ENCODE peak calls at places on chromosome 4, in five cellular contexts. D is stimulated activated CD8-positive, alpha-beta memory T cell treated with anti-CD3 and anti-CD28 coated beads, Interleukin-4, amount 100 ng/mL, for 4 hours; P is lung microvascular endothelial cell; H is kidney; G is cardiac muscle cell. M is an unnamed sample.

GRCh38 chr4:95267081-95267480 is 281.7 kb downstream of the UNC5C start:
- DNase-seq in D (no peak), P (peak; percentile 37), H (no peak), G (no peak), M (no peak)

GRCh38 chr4:91035276-91035675 is 908.1 kb downstream of the CCSER1 start:
- DNase-seq in D (no peak), P (no peak), H (no peak), G (no peak), M (no peak)

GRCh38 chr4:10006604-10007435 is 14.5 kb downstream of the SLC2A9 start:
- DNase-seq in D (no peak), P (peak; percentile 41), H (peak; percentile 87), G (no peak), M (no peak)

GRCh38 chr4:3651267-3651846 is 114.8 kb upstream of the ADRA2C start:
- DNase-seq in D (no peak), P (no peak), H (no peak), G (no peak), M (no peak)

GRCh38 chr4:69731826-69732225 is 28.6 kb downstream of the SULT1B1 start:
- DNase-seq in D (no peak), P (no peak), H (no peak), G (no peak), M (no peak)

GRCh38 chr4:55859711-55860110 is 6.3 kb downstream of the EXOC1 start:
- DNase-seq in D (no peak), P (no peak), H (no peak), G (no peak), M (no peak)

GRCh38 chr4:637536-637935 is 12.2 kb downstream of the PDE6B start:
- DNase-seq in D (no peak), P (no peak), H (peak; percentile 80), G (no peak), M (peak; percentile 5)

GRCh38 chr4:61468091-61468720 is 268.1 kb downstream of the ADGRL3 start:
- DNase-seq in D (no peak), P (no peak), H (no peak), G (no peak), M (no peak)

GRCh38 chr4:107939307-107939706 is 8.0 kb downstream of the CYP2U1 start:
- DNase-seq in D (no peak), P (no peak), H (no peak), G (no peak), M (no peak)

GRCh38 chr4:20084488-20084887 is 167.2 kb upstream of the SLIT2 start:
- DNase-seq in D (no peak), P (no peak), H (no peak), G (no peak), M (no peak)

GRCh38 chr4:161133877-161134276 is 1029.9 kb downstream of the FSTL5 start:
- DNase-seq in D (no peak), P (no peak), H (no peak), G (no peak), M (no peak)

GRCh38 chr4:4889781-4890180 is 30.3 kb downstream of the MSX1 start:
- DNase-seq in D (no peak), P (no peak), H (no peak), G (no peak), M (no peak)

GRCh38 chr4:183249854-183250253 is 70.2 kb downstream of the CLDN22 start:
- DNase-seq in D (no peak), P (peak; percentile 55), H (no peak), G (peak; percentile 60), M (no peak)

GRCh38 chr4:79049840-79050520 is 110.7 kb upstream of the PAQR3 start:
- DNase-seq in D (no peak), P (no peak), H (peak; percentile 28), G (no peak), M (peak; percentile 30)

GRCh38 chr4:143335979-143336827 is 473 bp upstream of the GAB1 start:
- DNase-seq in D (no peak), P (peak; percentile 87), H (peak; percentile 97), G (peak; percentile 93), M (peak; percentile 76)

GRCh38 chr4:144709793-144710525 is 64.0 kb downstream of the HHIP start:
- DNase-seq in D (no peak), P (peak; percentile 94), H (peak; percentile 29), G (no peak), M (no peak)

GRCh38 chr4:89344571-89344970 is 37.0 kb upstream of the GPRIN3 start:
- DNase-seq in D (no peak), P (no peak), H (no peak), G (no peak), M (no peak)

GRCh38 chr4:122553432-122553831 is 67.4 kb downstream of the IL21 start:
- DNase-seq in D (no peak), P (no peak), H (no peak), G (no peak), M (no peak)

GRCh38 chr4:76354517-76355473 is 48.3 kb downstream of the STBD1 start:
- DNase-seq in D (no peak), P (no peak), H (no peak), G (no peak), M (no peak)

GRCh38 chr4:76194325-76194724 is 19.3 kb downstream of the SCARB2 start:
- DNase-seq in D (no peak), P (peak; percentile 49), H (no peak), G (no peak), M (no peak)

GRCh38 chr4:131584587-131584986 is 1564.5 kb upstream of the PCDH10 start:
- DNase-seq in D (no peak), P (no peak), H (no peak), G (no peak), M (no peak)

GRCh38 chr4:75555294-75556164 is at the start of gene ODAPH:
- DNase-seq in D (no peak), P (no peak), H (no peak), G (no peak), M (no peak)

GRCh38 chr4:157739237-157739636 is 433.6 kb downstream of the GASK1B start:
- DNase-seq in D (no peak), P (peak; percentile 63), H (no peak), G (no peak), M (no peak)

GRCh38 chr4:117821834-117822233 is 212.5 kb upstream of the NDST3 start:
- DNase-seq in D (no peak), P (no peak), H (no peak), G (no peak), M (no peak)

GRCh38 chr4:119300072-119300387 is 21.9 kb downstream of the FABP2 start:
- DNase-seq in D (no peak), P (peak; percentile 63), H (peak; percentile 72), G (peak; percentile 54), M (no peak)

GRCh38 chr4:36509816-36510215 is 228.4 kb downstream of the DTHD1 start:
- DNase-seq in D (no peak), P (no peak), H (no peak), G (no peak), M (no peak)

GRCh38 chr4:46975841-46976551 is 17.4 kb downstream of the GABRA4 start:
- DNase-seq in D (no peak), P (no peak), H (no peak), G (no peak), M (no peak)

GRCh38 chr4:95428216-95429085 is 120.3 kb downstream of the UNC5C start:
- DNase-seq in D (no peak), P (no peak), H (no peak), G (peak; percentile 19), M (peak; percentile 79)

GRCh38 chr4:8073206-8073863 is 85.3 kb downstream of the ABLIM2 start:
- DNase-seq in D (no peak), P (no peak), H (peak; percentile 51), G (no peak), M (no peak)

GRCh38 chr4:79763486-79764075 is 309.4 kb downstream of the ANTXR2 start:
- DNase-seq in D (no peak), P (no peak), H (peak; percentile 17), G (no peak), M (no peak)

GRCh38 chr4:92825186-92825715 is 521.5 kb downstream of the GRID2 start:
- DNase-seq in D (no peak), P (no peak), H (no peak), G (peak; percentile 68), M (no peak)

GRCh38 chr4:187687701-187688100 is 307.9 kb upstream of the ZFP42 start:
- DNase-seq in D (no peak), P (no peak), H (no peak), G (no peak), M (no peak)

GRCh38 chr4:6200011-6200921 is at the start of gene JAKMIP1:
- DNase-seq in D (peak; percentile 72), P (peak; percentile 47), H (peak; percentile 87), G (peak; percentile 91), M (peak; percentile 72)

GRCh38 chr4:140930556-140930955 is 174.4 kb upstream of the TBC1D9 start:
- DNase-seq in D (no peak), P (no peak), H (no peak), G (no peak), M (no peak)

GRCh38 chr4:168845897-168846296 is 164.2 kb downstream of the CBR4 start:
- DNase-seq in D (no peak), P (no peak), H (no peak), G (no peak), M (no peak)

GRCh38 chr4:151957163-151957562 is 196.4 kb upstream of the GATB start:
- DNase-seq in D (no peak), P (no peak), H (no peak), G (peak; percentile 88), M (no peak)